ENCODE peak calls at places on chromosome 18, in nine cellular contexts. P is BJ; Y is CD4-positive, alpha-beta T cell; B is brain microvascular endothelial cell; S is Calu3; G is fibroblast of pulmonary artery; L is lung; A is HFFc6; N is body of pancreas. Q is an unnamed sample.

GRCh38 chr18:22348521-22349316 is 69.0 kb downstream of the CTAGE1 start:
- DNase-seq in L (peak), A (peak), P (no peak), B (peak), S (peak), Y (no peak), G (peak), N (peak), Q (peak)

GRCh38 chr18:48934708-48935432 is 15.9 kb downstream of the SMAD7 start:
- DNase-seq in G (peak), B (no peak), A (no peak), Y (no peak), N (peak), S (no peak), L (no peak), P (no peak), Q (no peak)

GRCh38 chr18:69365658-69366057 is 35.0 kb upstream of the DOK6 start:
- DNase-seq in Y (no peak), B (no peak), L (no peak), P (no peak), S (no peak), G (no peak), A (no peak), N (no peak), Q (no peak)

GRCh38 chr18:67010916-67011315 is 407.0 kb upstream of the CDH19 start:
- DNase-seq in Y (no peak), B (no peak), G (peak), S (no peak), N (no peak), A (no peak), P (no peak), L (no peak), Q (peak)

GRCh38 chr18:35616664-35617423 is 35.3 kb downstream of the GALNT1 start:
- DNase-seq in A (peak), Y (peak), B (peak), L (peak), S (peak), N (no peak), G (peak), P (peak), Q (peak)

GRCh38 chr18:76459687-76460350 is 35.2 kb downstream of the ZNF516 start:
- DNase-seq in L (peak), A (peak), B (peak), N (peak), G (peak), P (peak), Y (no peak), S (peak), Q (peak)

GRCh38 chr18:54335638-54336173 is 22.0 kb downstream of the STARD6 start:
- DNase-seq in S (no peak), G (no peak), B (no peak), A (no peak), L (no peak), Y (no peak), N (no peak), P (no peak), Q (no peak)

GRCh38 chr18:65221736-65222135 is 529.1 kb upstream of the CDH7 start:
- DNase-seq in L (no peak), B (no peak), N (no peak), P (no peak), S (no peak), A (no peak), Y (no peak), G (no peak), Q (no peak)

GRCh38 chr18:11501352-11501751 is 108.0 kb upstream of the SLC35G4 start:
- DNase-seq in A (no peak), Y (no peak), P (no peak), B (no peak), S (no peak), L (no peak), G (no peak), N (no peak), Q (no peak)
- TF ChIP-seq CTCF in A (no peak), Y (no peak), P (no peak), B (no peak), S (no peak), L (no peak), G (no peak), N (no peak), Q (no peak)

GRCh38 chr18:58495634-58496033 is 133.3 kb downstream of the ALPK2 start:
- DNase-seq in P (no peak), G (no peak), A (no peak), N (no peak), Y (no peak), L (no peak), B (no peak), S (no peak), Q (no peak)

GRCh38 chr18:58496231-58496630 is 132.7 kb downstream of the ALPK2 start:
- DNase-seq in A (no peak), P (no peak), S (no peak), L (no peak), N (no peak), G (no peak), B (no peak), Y (no peak), Q (peak)

GRCh38 chr18:58496937-58497336 is 132.0 kb downstream of the ALPK2 start:
- DNase-seq in G (peak), A (no peak), P (no peak), S (peak), Y (no peak), B (no peak), L (no peak), N (no peak), Q (peak)

GRCh38 chr18:58499527-58499926 is 129.4 kb downstream of the ALPK2 start:
- DNase-seq in L (no peak), N (no peak), P (no peak), B (no peak), Y (no peak), A (no peak), S (no peak), G (no peak), Q (no peak)

DNA sequence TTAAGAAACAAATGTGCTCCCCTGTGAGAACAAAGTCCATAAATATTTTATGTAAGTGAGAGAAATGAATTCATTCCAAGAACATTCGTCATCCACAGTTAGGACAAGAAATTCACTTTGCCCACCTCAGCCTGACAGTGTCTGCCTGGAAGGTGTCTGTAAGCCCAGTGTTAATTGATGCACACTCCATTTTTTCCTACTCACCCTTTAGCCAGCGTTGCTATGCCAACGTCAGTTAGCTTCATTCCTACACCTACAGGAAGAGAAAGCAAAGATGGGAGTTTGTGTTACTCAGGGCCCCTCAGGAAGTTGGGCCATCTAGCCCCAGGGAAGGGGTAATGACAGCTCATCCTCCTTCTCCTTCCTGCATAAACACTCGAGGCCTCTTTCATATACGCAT is 131.0 kb downstream of the ALPK2 start:
- DNase-seq in G (peak), L (no peak), S (peak), A (peak), N (no peak), P (no peak), Y (no peak), B (no peak), Q (peak)
- TF ChIP-seq CTCF in G (no peak), L (no peak), S (no peak), A (no peak), N (no peak), P (no peak), Y (no peak), B (no peak), Q (no peak)

GRCh38 chr18:9147440-9148238 is 11.1 kb downstream of the ANKRD12 start:
- DNase-seq in Y (no peak), B (peak), G (peak), N (no peak), S (peak), A (peak), L (no peak), P (peak), Q (peak)

GRCh38 chr18:9150116-9150515 is 13.5 kb downstream of the ANKRD12 start:
- DNase-seq in P (no peak), Y (no peak), S (no peak), N (no peak), A (no peak), G (no peak), L (no peak), B (no peak), Q (no peak)

GRCh38 chr18:9153281-9153680 is 16.7 kb downstream of the ANKRD12 start:
- DNase-seq in Y (no peak), S (no peak), N (no peak), A (no peak), P (no peak), L (no peak), G (peak), B (no peak), Q (no peak)

GRCh38 chr18:9146224-9146623 is 9.6 kb downstream of the ANKRD12 start:
- DNase-seq in Y (no peak), L (no peak), S (no peak), B (no peak), G (no peak), A (no peak), N (no peak), P (no peak), Q (no peak)

DNA sequence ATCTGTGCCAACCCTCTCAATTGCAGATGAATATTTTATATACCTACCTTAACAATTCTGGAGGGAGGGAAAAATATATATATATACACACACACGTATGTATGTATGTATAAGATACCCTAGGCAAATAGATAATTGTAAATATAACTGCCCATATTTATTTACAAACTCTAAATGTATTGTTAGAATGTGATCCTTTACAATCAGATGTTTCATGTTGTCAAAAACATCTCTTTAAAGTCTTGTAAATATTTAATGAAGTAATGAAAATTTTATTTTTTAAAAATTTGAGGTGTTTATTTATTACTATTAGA is 11.6 kb downstream of the ANKRD12 start:
- DNase-seq in S (no peak), B (no peak), P (no peak), L (no peak), G (no peak), N (no peak), A (no peak), Y (no peak), Q (no peak)
- TF ChIP-seq CTCF in S (no peak), B (no peak), P (no peak), L (no peak), G (no peak), N (no peak), A (peak), Y (no peak), Q (no peak)

GRCh38 chr18:29361843-29362242 is 1184.9 kb upstream of the CDH2 start:
- DNase-seq in S (no peak), A (no peak), B (no peak), L (no peak), P (no peak), G (no peak), Y (no peak), N (no peak), Q (no peak)
- TF ChIP-seq CTCF in S (no peak), A (no peak), B (no peak), L (no peak), P (no peak), G (no peak), Y (no peak), N (no peak), Q (no peak)

Q was measured in MCF 10A.